ENCODE peak calls at places on chromosomes 11 and 22, in four cellular contexts. R, V, T and I are unnamed samples.

GRCh38 chr22:17137226-17137625 is 16.1 kb upstream of the TMEM121B start:
- DNase-seq in V (no peak), R (no peak), T (no peak), I (no peak)

GRCh38 chr11:117160826-117161225 is 16.7 kb downstream of the PAFAH1B2 start:
- DNase-seq in R (no peak), V (no peak), T (no peak), I (no peak)

GRCh38 chr22:21628386-21629261 is 1.2 kb downstream of the YDJC start:
- DNase-seq in V (no peak), R (peak; percentile 30), T (no peak), I (no peak)

GRCh38 chr11:120198403-120198786 is 12.4 kb upstream of the OAF start:
- DNase-seq in V (no peak), T (no peak), R (no peak), I (no peak)

GRCh38 chr11:1219836-1220810 is 2.7 kb upstream of the MUC5B start:
- DNase-seq in R (peak; percentile 15), T (peak; percentile 69), V (peak; percentile 91), I (no peak)

GRCh38 chr11:87259731-87260130 is 222.0 kb downstream of the TMEM135 start:
- DNase-seq in V (no peak), R (no peak), T (no peak), I (no peak)

GRCh38 chr22:49824936-49825335 is 2.7 kb downstream of the BRD1 start:
- DNase-seq in V (no peak), R (no peak), T (no peak), I (no peak)

GRCh38 chr22:32720924-32721323 is 80.6 kb upstream of the TIMP3 start:
- DNase-seq in V (no peak), T (peak; percentile 64), R (no peak), I (peak; percentile 71)

GRCh38 chr11:115301029-115301428 is 203.2 kb downstream of the CADM1 start:
- DNase-seq in T (no peak), V (no peak), R (no peak), I (no peak)

GRCh38 chr22:48112687-48113521 is 1350.5 kb downstream of the TBC1D22A start:
- DNase-seq in V (no peak), T (no peak), R (no peak), I (no peak)

GRCh38 chr11:12271826-12272366 is 105.5 kb upstream of the PARVA start:
- DNase-seq in T (no peak), V (no peak), R (no peak), I (no peak)

GRCh38 chr11:17722000-17722643 is 2.8 kb downstream of the MYOD1 start:
- DNase-seq in V (no peak), T (no peak), R (no peak), I (no peak)

GRCh38 chr11:42085736-42086135 is 626.3 kb upstream of the LRRC4C start:
- DNase-seq in T (no peak), R (no peak), V (no peak), I (no peak)

GRCh38 chr22:23285236-23285635 is 104.9 kb downstream of the BCR start:
- DNase-seq in V (no peak), R (no peak), T (no peak), I (no peak)

GRCh38 chr11:58503361-58503856 is 4.5 kb downstream of the OR5B21 start:
- DNase-seq in V (no peak), R (no peak), T (no peak), I (no peak)

GRCh38 chr11:106187860-106188456 is 110.5 kb downstream of the AASDHPPT start:
- DNase-seq in R (no peak), T (no peak), V (no peak), I (no peak)

GRCh38 chr11:121965330-121965729 is 150.7 kb downstream of the BLID start:
- DNase-seq in R (no peak), T (no peak), V (no peak), I (no peak)

GRCh38 chr11:119671048-119671447 is 58.0 kb downstream of the NECTIN1 start:
- DNase-seq in V (peak; percentile 45), T (no peak), R (peak; percentile 77), I (no peak)

GRCh38 chr11:115496892-115497291 is 7.3 kb downstream of the CADM1 start:
- DNase-seq in V (no peak), T (peak; percentile 49), R (no peak), I (no peak)

GRCh38 chr11:78349614-78350013 is 68.0 kb downstream of the GAB2 start:
- DNase-seq in R (no peak), T (no peak), V (no peak), I (no peak)

GRCh38 chr11:113894421-113894996 is 10.1 kb upstream of the HTR3B start:
- DNase-seq in T (no peak), R (no peak), V (no peak), I (no peak)

DNA sequence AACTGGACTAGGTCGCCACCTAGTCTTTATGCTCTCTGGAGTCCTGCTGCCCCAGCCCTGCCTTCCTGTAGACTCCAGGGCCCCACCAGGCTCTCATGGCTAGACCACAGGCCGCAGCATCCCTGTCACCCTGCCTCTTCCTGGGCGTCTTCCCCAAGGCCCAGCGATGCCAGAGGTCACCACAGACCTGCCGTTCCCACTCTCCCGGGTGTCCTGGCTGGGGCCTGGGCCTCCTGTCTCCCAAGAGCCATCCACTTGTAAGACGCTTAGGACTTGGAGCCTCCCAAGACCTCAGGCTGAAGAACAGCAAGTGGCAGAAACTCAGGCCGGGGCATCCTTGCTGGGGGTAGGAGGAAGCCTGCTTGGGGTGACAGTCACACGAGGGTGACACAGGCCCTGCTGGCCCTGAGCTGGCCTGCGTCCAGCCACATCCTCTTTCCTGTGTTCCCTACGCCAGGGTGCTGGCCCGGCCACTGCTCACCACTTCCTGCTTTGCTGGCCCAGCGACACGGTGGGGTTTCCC is 2.0 kb upstream of the TCIRG1 start:
- DNase-seq in T (no peak), V (no peak), R (peak; percentile 64), I (peak; percentile 40)
- H3K27ac ChIP-seq in T (peak overlapping the region; percentile 95), V (peak overlapping the region; percentile 70), R (peak overlapping the region; percentile 77), I (peak overlapping the region; percentile 95)

GRCh38 chr22:45516163-45516562 is 13.5 kb downstream of the FBLN1 start:
- DNase-seq in R (no peak), T (no peak), V (no peak), I (no peak)

GRCh38 chr22:45512363-45512762 is 9.7 kb downstream of the FBLN1 start:
- DNase-seq in V (no peak), T (no peak), R (no peak), I (no peak)

GRCh38 chr22:45518580-45518991 is 15.9 kb downstream of the FBLN1 start:
- DNase-seq in V (no peak), T (peak; percentile 24), R (no peak), I (no peak)

GRCh38 chr22:45516923-45517675 is 14.4 kb downstream of the FBLN1 start:
- DNase-seq in T (no peak), V (no peak), R (no peak), I (no peak)

GRCh38 chr22:45515678-45516077 is 13.0 kb downstream of the FBLN1 start:
- DNase-seq in R (peak; percentile 51), V (no peak), T (no peak), I (no peak)
- H3K4me1 ChIP-seq in R (peaks cover 15% of the 10 kb centered on the region), V (no peaks in the 10 kb centered on the region), T (no peaks in the 10 kb centered on the region), I (no peaks in the 10 kb centered on the region)

DNA sequence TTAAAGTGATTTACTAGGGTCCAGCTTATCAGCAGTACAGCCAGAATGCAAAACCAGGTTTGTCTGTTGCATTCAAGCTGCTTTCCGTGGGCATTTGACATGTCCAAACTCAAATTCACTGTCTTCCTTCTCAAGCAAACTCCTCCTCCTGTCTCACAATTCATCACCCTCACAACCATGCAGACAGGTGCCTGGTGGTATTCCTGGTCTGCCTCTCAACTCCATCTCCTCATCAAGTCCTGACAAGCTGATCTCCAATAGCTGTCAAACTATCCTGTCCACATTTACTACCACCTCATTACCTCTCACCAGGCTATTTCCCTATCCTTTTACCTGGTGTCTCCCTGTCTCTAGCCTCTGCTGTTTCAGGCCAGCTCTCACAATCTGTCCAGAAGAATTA is 49.1 kb upstream of the LYVE1 start:
- DNase-seq in R (no peak), T (no peak), V (peak; percentile 2), I (no peak)
- H3K27ac ChIP-seq in R (no peak overlapping the region), T (no peak overlapping the region), V (no peak overlapping the region), I (no peak overlapping the region)

DNA sequence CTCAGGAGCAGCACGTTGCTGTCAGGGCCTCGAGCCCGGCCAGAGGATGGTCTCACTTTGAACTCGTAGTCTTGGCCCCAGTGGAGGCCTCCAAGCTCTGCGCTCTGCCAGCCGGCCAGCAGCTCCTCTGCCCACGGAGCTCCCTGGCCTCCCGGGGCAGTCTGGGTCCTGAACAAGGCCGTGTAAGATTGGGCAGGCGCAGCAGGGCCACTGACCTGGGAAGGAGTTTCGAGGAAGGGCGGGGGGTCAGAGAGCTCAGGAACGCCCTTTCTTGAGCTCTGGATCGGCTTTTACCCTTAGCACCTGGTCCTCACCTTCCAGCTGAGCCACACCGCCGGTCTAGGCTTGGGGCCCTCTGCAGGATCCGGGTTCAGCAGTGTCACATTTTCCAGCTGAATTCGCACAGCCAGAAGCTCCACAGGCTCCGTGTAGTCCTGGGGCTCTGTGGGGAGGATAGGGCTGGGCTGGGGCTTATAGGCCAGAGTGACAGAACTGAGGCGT is 2.1 kb downstream of the ROBO4 start:
- DNase-seq in R (no peak), T (no peak), V (no peak), I (no peak)
- H3K4me1 ChIP-seq in R (no peaks in the 10 kb centered on the region), T (peaks cover 62% of the 10 kb centered on the region), V (no peaks in the 10 kb centered on the region), I (no peaks in the 10 kb centered on the region)